ENCODE peak calls at places on chromosomes 3 and 15, in eight cellular contexts. One of them, this sample, is unnamed.

GRCh38 chr3:129793947-129794318 is 99.6 kb downstream of the TMCC1 start:
- DNase-seq in NCI-H1105 treated with DMSO at 0.1 percent for 48 hours: peak; percentile 33
- DNase-seq in fibroblast of mammary gland: peak; percentile 1
- DNase-seq in effector memory CD4-positive, alpha-beta T cell: no peak
- DNase-seq in ELF-1: peak; percentile 49
- DNase-seq in nephron progenitor cell: peak; percentile 15
- DNase-seq in stimulated activated CD8-positive, alpha-beta memory T cell treated with anti-CD3 and anti-CD28 coated beads, Interleukin-15, amount 100 ng/mL, for 24 hours: no peak
- DNase-seq in LoVo: no peak
- DNase-seq in this sample: peak; percentile 65

GRCh38 chr3:192817053-192817452 is 89.7 kb upstream of the FGF12 start:
- DNase-seq in effector memory CD4-positive, alpha-beta T cell: no peak
- DNase-seq in ELF-1: no peak
- DNase-seq in NCI-H1105 treated with DMSO at 0.1 percent for 48 hours: no peak
- DNase-seq in stimulated activated CD8-positive, alpha-beta memory T cell treated with anti-CD3 and anti-CD28 coated beads, Interleukin-15, amount 100 ng/mL, for 24 hours: no peak
- DNase-seq in nephron progenitor cell: no peak
- DNase-seq in fibroblast of mammary gland: peak; percentile 89
- DNase-seq in LoVo: no peak
- DNase-seq in this sample: no peak

GRCh38 chr3:111861396-111861795 is 2.3 kb downstream of the PHLDB2 start:
- DNase-seq in stimulated activated CD8-positive, alpha-beta memory T cell treated with anti-CD3 and anti-CD28 coated beads, Interleukin-15, amount 100 ng/mL, for 24 hours: no peak
- DNase-seq in LoVo: no peak
- DNase-seq in fibroblast of mammary gland: no peak
- DNase-seq in ELF-1: no peak
- DNase-seq in nephron progenitor cell: no peak
- DNase-seq in effector memory CD4-positive, alpha-beta T cell: no peak
- DNase-seq in NCI-H1105 treated with DMSO at 0.1 percent for 48 hours: no peak
- DNase-seq in this sample: no peak

GRCh38 chr15:82647835-82648256 is 683 bp upstream of the CPEB1 start:
- DNase-seq in LoVo: no peak
- DNase-seq in fibroblast of mammary gland: no peak
- DNase-seq in ELF-1: peak; percentile 43
- DNase-seq in NCI-H1105 treated with DMSO at 0.1 percent for 48 hours: no peak
- DNase-seq in effector memory CD4-positive, alpha-beta T cell: no peak
- DNase-seq in stimulated activated CD8-positive, alpha-beta memory T cell treated with anti-CD3 and anti-CD28 coated beads, Interleukin-15, amount 100 ng/mL, for 24 hours: no peak
- DNase-seq in nephron progenitor cell: peak; percentile 65
- DNase-seq in this sample: peak; percentile 44

GRCh38 chr15:44501768-44502366 is 35.1 kb upstream of the EIF3J start:
- DNase-seq in stimulated activated CD8-positive, alpha-beta memory T cell treated with anti-CD3 and anti-CD28 coated beads, Interleukin-15, amount 100 ng/mL, for 24 hours: no peak
- DNase-seq in fibroblast of mammary gland: peak; percentile 65
- DNase-seq in effector memory CD4-positive, alpha-beta T cell: no peak
- DNase-seq in NCI-H1105 treated with DMSO at 0.1 percent for 48 hours: no peak
- DNase-seq in LoVo: peak; percentile 42
- DNase-seq in ELF-1: no peak
- DNase-seq in nephron progenitor cell: no peak
- DNase-seq in this sample: peak; percentile 1

GRCh38 chr15:42100021-42100800 is 5.8 kb upstream of the PLA2G4D start:
- DNase-seq in fibroblast of mammary gland: peak; percentile 23
- DNase-seq in LoVo: no peak
- DNase-seq in nephron progenitor cell: no peak
- DNase-seq in stimulated activated CD8-positive, alpha-beta memory T cell treated with anti-CD3 and anti-CD28 coated beads, Interleukin-15, amount 100 ng/mL, for 24 hours: no peak
- DNase-seq in NCI-H1105 treated with DMSO at 0.1 percent for 48 hours: no peak
- DNase-seq in ELF-1: peak; percentile 34
- DNase-seq in effector memory CD4-positive, alpha-beta T cell: no peak
- DNase-seq in this sample: no peak

GRCh38 chr3:137039570-137039969 is 81.8 kb downstream of the IL20RB start:
- DNase-seq in nephron progenitor cell: no peak
- DNase-seq in LoVo: no peak
- DNase-seq in fibroblast of mammary gland: peak; percentile 19
- DNase-seq in effector memory CD4-positive, alpha-beta T cell: no peak
- DNase-seq in stimulated activated CD8-positive, alpha-beta memory T cell treated with anti-CD3 and anti-CD28 coated beads, Interleukin-15, amount 100 ng/mL, for 24 hours: no peak
- DNase-seq in NCI-H1105 treated with DMSO at 0.1 percent for 48 hours: no peak
- DNase-seq in ELF-1: no peak
- DNase-seq in this sample: no peak

GRCh38 chr3:150545419-150546225 is 674 bp downstream of the SERP1 start:
- DNase-seq in ELF-1: peak; percentile 44
- DNase-seq in LoVo: peak; percentile 24
- DNase-seq in nephron progenitor cell: no peak
- DNase-seq in stimulated activated CD8-positive, alpha-beta memory T cell treated with anti-CD3 and anti-CD28 coated beads, Interleukin-15, amount 100 ng/mL, for 24 hours: peak; percentile 12
- DNase-seq in NCI-H1105 treated with DMSO at 0.1 percent for 48 hours: peak; percentile 78
- DNase-seq in effector memory CD4-positive, alpha-beta T cell: peak; percentile 6
- DNase-seq in fibroblast of mammary gland: peak; percentile 19
- DNase-seq in this sample: peak; percentile 87

GRCh38 chr3:23928525-23928924 is 11.6 kb downstream of the RPL15 start:
- DNase-seq in fibroblast of mammary gland: no peak
- DNase-seq in nephron progenitor cell: no peak
- DNase-seq in effector memory CD4-positive, alpha-beta T cell: no peak
- DNase-seq in stimulated activated CD8-positive, alpha-beta memory T cell treated with anti-CD3 and anti-CD28 coated beads, Interleukin-15, amount 100 ng/mL, for 24 hours: no peak
- DNase-seq in NCI-H1105 treated with DMSO at 0.1 percent for 48 hours: no peak
- DNase-seq in ELF-1: no peak
- DNase-seq in LoVo: peak; percentile 54
- DNase-seq in this sample: no peak

GRCh38 chr15:38828031-38828532 is 263.5 kb upstream of the RASGRP1 start:
- DNase-seq in LoVo: no peak
- DNase-seq in NCI-H1105 treated with DMSO at 0.1 percent for 48 hours: no peak
- DNase-seq in nephron progenitor cell: no peak
- DNase-seq in stimulated activated CD8-positive, alpha-beta memory T cell treated with anti-CD3 and anti-CD28 coated beads, Interleukin-15, amount 100 ng/mL, for 24 hours: no peak
- DNase-seq in fibroblast of mammary gland: peak; percentile 35
- DNase-seq in effector memory CD4-positive, alpha-beta T cell: no peak
- DNase-seq in ELF-1: no peak
- DNase-seq in this sample: no peak

GRCh38 chr3:141231101-141231922 is at the start of gene PXYLP1:
- DNase-seq in fibroblast of mammary gland: peak; percentile 81
- DNase-seq in effector memory CD4-positive, alpha-beta T cell: peak; percentile 77
- DNase-seq in NCI-H1105 treated with DMSO at 0.1 percent for 48 hours: peak; percentile 88
- DNase-seq in LoVo: peak; percentile 87
- DNase-seq in ELF-1: peak; percentile 93
- DNase-seq in stimulated activated CD8-positive, alpha-beta memory T cell treated with anti-CD3 and anti-CD28 coated beads, Interleukin-15, amount 100 ng/mL, for 24 hours: peak; percentile 77
- DNase-seq in nephron progenitor cell: peak; percentile 96
- DNase-seq in this sample: peak; percentile 97

GRCh38 chr15:75532413-75533250 is 46.5 kb downstream of the PTPN9 start:
- DNase-seq in effector memory CD4-positive, alpha-beta T cell: no peak
- DNase-seq in NCI-H1105 treated with DMSO at 0.1 percent for 48 hours: no peak
- DNase-seq in nephron progenitor cell: peak; percentile 39
- DNase-seq in fibroblast of mammary gland: peak; percentile 92
- DNase-seq in LoVo: peak; percentile 35
- DNase-seq in stimulated activated CD8-positive, alpha-beta memory T cell treated with anti-CD3 and anti-CD28 coated beads, Interleukin-15, amount 100 ng/mL, for 24 hours: no peak
- DNase-seq in ELF-1: peak; percentile 56
- DNase-seq in this sample: peak; percentile 19

GRCh38 chr15:22952826-22953579 is 27.2 kb downstream of the CYFIP1 start:
- DNase-seq in fibroblast of mammary gland: peak; percentile 38
- DNase-seq in LoVo: no peak
- DNase-seq in NCI-H1105 treated with DMSO at 0.1 percent for 48 hours: no peak
- DNase-seq in nephron progenitor cell: no peak
- DNase-seq in ELF-1: peak; percentile 26
- DNase-seq in effector memory CD4-positive, alpha-beta T cell: no peak
- DNase-seq in stimulated activated CD8-positive, alpha-beta memory T cell treated with anti-CD3 and anti-CD28 coated beads, Interleukin-15, amount 100 ng/mL, for 24 hours: no peak
- DNase-seq in this sample: peak; percentile 77

GRCh38 chr3:116270053-116270452 is 175.2 kb downstream of the LSAMP start:
- DNase-seq in ELF-1: no peak
- DNase-seq in NCI-H1105 treated with DMSO at 0.1 percent for 48 hours: no peak
- DNase-seq in LoVo: no peak
- DNase-seq in fibroblast of mammary gland: no peak
- DNase-seq in stimulated activated CD8-positive, alpha-beta memory T cell treated with anti-CD3 and anti-CD28 coated beads, Interleukin-15, amount 100 ng/mL, for 24 hours: no peak
- DNase-seq in effector memory CD4-positive, alpha-beta T cell: no peak
- DNase-seq in nephron progenitor cell: no peak
- DNase-seq in this sample: no peak

GRCh38 chr15:81863157-81863556 is 182.7 kb downstream of the MEX3B start:
- DNase-seq in stimulated activated CD8-positive, alpha-beta memory T cell treated with anti-CD3 and anti-CD28 coated beads, Interleukin-15, amount 100 ng/mL, for 24 hours: no peak
- DNase-seq in fibroblast of mammary gland: peak; percentile 4
- DNase-seq in nephron progenitor cell: no peak
- DNase-seq in LoVo: no peak
- DNase-seq in effector memory CD4-positive, alpha-beta T cell: no peak
- DNase-seq in ELF-1: no peak
- DNase-seq in NCI-H1105 treated with DMSO at 0.1 percent for 48 hours: no peak
- DNase-seq in this sample: no peak

GRCh38 chr3:50318615-50319014 is 3.9 kb downstream of the HYAL2 start:
- DNase-seq in fibroblast of mammary gland: no peak
- DNase-seq in nephron progenitor cell: no peak
- DNase-seq in ELF-1: no peak
- DNase-seq in effector memory CD4-positive, alpha-beta T cell: no peak
- DNase-seq in LoVo: no peak
- DNase-seq in NCI-H1105 treated with DMSO at 0.1 percent for 48 hours: no peak
- DNase-seq in stimulated activated CD8-positive, alpha-beta memory T cell treated with anti-CD3 and anti-CD28 coated beads, Interleukin-15, amount 100 ng/mL, for 24 hours: no peak
- DNase-seq in this sample: no peak

GRCh38 chr15:65862682-65863081 is 6.6 kb upstream of the RAB11A start:
- DNase-seq in nephron progenitor cell: peak; percentile 34
- DNase-seq in stimulated activated CD8-positive, alpha-beta memory T cell treated with anti-CD3 and anti-CD28 coated beads, Interleukin-15, amount 100 ng/mL, for 24 hours: no peak
- DNase-seq in ELF-1: peak; percentile 93
- DNase-seq in fibroblast of mammary gland: peak; percentile 86
- DNase-seq in LoVo: peak; percentile 20
- DNase-seq in NCI-H1105 treated with DMSO at 0.1 percent for 48 hours: no peak
- DNase-seq in effector memory CD4-positive, alpha-beta T cell: no peak
- DNase-seq in this sample: peak; percentile 72

GRCh38 chr3:57694146-57694545 is 1.3 kb upstream of the DENND6A start:
- DNase-seq in effector memory CD4-positive, alpha-beta T cell: no peak
- DNase-seq in stimulated activated CD8-positive, alpha-beta memory T cell treated with anti-CD3 and anti-CD28 coated beads, Interleukin-15, amount 100 ng/mL, for 24 hours: no peak
- DNase-seq in ELF-1: no peak
- DNase-seq in LoVo: no peak
- DNase-seq in nephron progenitor cell: no peak
- DNase-seq in NCI-H1105 treated with DMSO at 0.1 percent for 48 hours: no peak
- DNase-seq in fibroblast of mammary gland: no peak
- DNase-seq in this sample: no peak

GRCh38 chr3:121855555-121855954 is 20.5 kb downstream of the EAF2 start:
- DNase-seq in NCI-H1105 treated with DMSO at 0.1 percent for 48 hours: no peak
- DNase-seq in effector memory CD4-positive, alpha-beta T cell: no peak
- DNase-seq in nephron progenitor cell: no peak
- DNase-seq in fibroblast of mammary gland: peak; percentile 11
- DNase-seq in LoVo: no peak
- DNase-seq in stimulated activated CD8-positive, alpha-beta memory T cell treated with anti-CD3 and anti-CD28 coated beads, Interleukin-15, amount 100 ng/mL, for 24 hours: no peak
- DNase-seq in ELF-1: peak; percentile 19
- DNase-seq in this sample: peak; percentile 30

This sample was measured in NCI-H146.